ENCODE peak calls at places on chromosomes 13 and 19, in six cellular contexts. D, L, P, Q, F and E are unnamed samples.

GRCh38 chr13:107266657-107267056 is 698.7 kb upstream of the ARGLU1 start:
- DNase-seq in D (no peak), L (no peak), P (no peak), Q (no peak), F (no peak), E (no peak)

GRCh38 chr13:112510002-112510780 is 77.8 kb downstream of the TUBGCP3 start:
- DNase-seq in D (no peak), L (no peak), P (no peak), Q (no peak), F (peak), E (peak)

GRCh38 chr13:89721216-89721615 is 1626.3 kb upstream of the MIR17HG start:
- DNase-seq in D (no peak), L (no peak), P (no peak), Q (no peak), F (no peak), E (no peak)

GRCh38 chr13:97121894-97122293 is 100.2 kb upstream of the MBNL2 start:
- DNase-seq in D (no peak), L (no peak), P (no peak), Q (no peak), F (no peak), E (no peak)

GRCh38 chr19:57269515-57270250 is 10.6 kb upstream of the ZNF460 start:
- DNase-seq in D (no peak), L (no peak), P (no peak), Q (no peak), F (peak), E (no peak)

GRCh38 chr19:15779756-15780476 is 7.5 kb upstream of the OR10H5 start:
- DNase-seq in D (peak), L (peak), P (peak), Q (peak), F (no peak), E (peak)

GRCh38 chr19:28980236-28980868 is 232.6 kb downstream of the UQCRFS1 start:
- DNase-seq in D (no peak), L (no peak), P (no peak), Q (no peak), F (no peak), E (no peak)

GRCh38 chr13:55569082-55569481 is 1571.6 kb upstream of the PRR20A start:
- DNase-seq in D (no peak), L (no peak), P (no peak), Q (no peak), F (no peak), E (no peak)

GRCh38 chr19:55599468-55600335 is at the start of the genes FIZ1 and ZNF524:
- DNase-seq in D (peak), L (peak), P (peak), Q (peak), F (peak), E (peak)

GRCh38 chr13:51681037-51681678 is 96.9 kb downstream of the WDFY2 start:
- DNase-seq in D (no peak), L (no peak), P (no peak), Q (no peak), F (no peak), E (no peak)

GRCh38 chr13:51523082-51523518 is 61.2 kb upstream of the WDFY2 start:
- DNase-seq in D (no peak), L (no peak), P (peak), Q (no peak), F (peak), E (no peak)

GRCh38 chr13:29589234-29589633 is 6.3 kb downstream of the SLC7A1 start:
- DNase-seq in D (no peak), L (no peak), P (no peak), Q (no peak), F (no peak), E (no peak)

GRCh38 chr13:96191367-96191766 is 101.5 kb downstream of the HS6ST3 start:
- DNase-seq in D (no peak), L (no peak), P (no peak), Q (no peak), F (no peak), E (no peak)

GRCh38 chr19:30682576-30683536 is 310.7 kb downstream of the ZNF536 start:
- DNase-seq in D (peak), L (peak), P (peak), Q (peak), F (peak), E (peak)

GRCh38 chr13:99185606-99186005 is 15.0 kb upstream of the UBAC2 start:
- DNase-seq in D (no peak), L (no peak), P (no peak), Q (no peak), F (no peak), E (no peak)

GRCh38 chr13:26270707-26271106 is 16.8 kb downstream of the CDK8 start:
- DNase-seq in D (no peak), L (no peak), P (no peak), Q (no peak), F (no peak), E (no peak)

GRCh38 chr19:18789883-18790565 is 1.1 kb downstream of the COMP start:
- DNase-seq in D (no peak), L (no peak), P (no peak), Q (no peak), F (peak), E (peak)

GRCh38 chr13:93309886-93310520 is 83.4 kb downstream of the GPC6 start:
- DNase-seq in D (no peak), L (no peak), P (no peak), Q (no peak), F (no peak), E (no peak)

GRCh38 chr13:101408992-101409656 is 7.2 kb downstream of the NALCN start:
- DNase-seq in D (no peak), L (no peak), P (no peak), Q (no peak), F (no peak), E (no peak)

GRCh38 chr13:44181938-44182337 is 191.7 kb upstream of the SERP2 start:
- DNase-seq in D (no peak), L (no peak), P (no peak), Q (no peak), F (no peak), E (no peak)

GRCh38 chr19:30028992-30029343 is 86.9 kb downstream of the URI1 start:
- DNase-seq in D (no peak), L (no peak), P (no peak), Q (no peak), F (no peak), E (no peak)

GRCh38 chr13:73825143-73825542 is 309.1 kb downstream of the KLF12 start:
- DNase-seq in D (no peak), L (no peak), P (no peak), Q (no peak), F (no peak), E (no peak)

GRCh38 chr13:113863511-113864302 is at the start of gene GAS6:
- DNase-seq in D (no peak), L (peak), P (peak), Q (peak), F (peak), E (peak)

GRCh38 chr19:4067396-4068057 is 828 bp upstream of the ZBTB7A start:
- DNase-seq in D (no peak), L (peak), P (no peak), Q (no peak), F (peak), E (peak)

GRCh38 chr19:43731854-43732253 is 16.0 kb downstream of the IRGC start:
- DNase-seq in D (no peak), L (no peak), P (no peak), Q (no peak), F (no peak), E (no peak)

GRCh38 chr13:105441406-105441805 is 1094.1 kb downstream of the EFNB2 start:
- DNase-seq in D (no peak), L (no peak), P (no peak), Q (no peak), F (no peak), E (no peak)

GRCh38 chr13:26568132-26568815 is 10.8 kb downstream of the WASF3 start:
- DNase-seq in D (no peak), L (no peak), P (no peak), Q (no peak), F (no peak), E (peak)

GRCh38 chr13:103895835-103896520 is 829.8 kb upstream of the SLC10A2 start:
- DNase-seq in D (no peak), L (no peak), P (no peak), Q (no peak), F (no peak), E (no peak)

GRCh38 chr13:60959427-60959826 is 456.2 kb downstream of the PCDH20 start:
- DNase-seq in D (no peak), L (no peak), P (no peak), Q (no peak), F (no peak), E (no peak)

GRCh38 chr19:31701146-31701545 is 351.9 kb upstream of the TSHZ3 start:
- DNase-seq in D (no peak), L (no peak), P (no peak), Q (no peak), F (no peak), E (no peak)

GRCh38 chr13:23688336-23688735 is 118.1 kb downstream of the TNFRSF19 start:
- DNase-seq in D (no peak), L (no peak), P (no peak), Q (no peak), F (no peak), E (no peak)

GRCh38 chr13:83765796-83766195 is 116.5 kb downstream of the SLITRK1 start:
- DNase-seq in D (no peak), L (no peak), P (no peak), Q (no peak), F (no peak), E (no peak)

GRCh38 chr19:46429999-46430398 is 1.3 kb upstream of the PNMA8C start:
- DNase-seq in D (no peak), L (no peak), P (no peak), Q (no peak), F (no peak), E (no peak)

GRCh38 chr19:57887195-57887941 is 1.5 kb downstream of the ZNF814 start:
- DNase-seq in D (no peak), L (no peak), P (peak), Q (no peak), F (no peak), E (no peak)

GRCh38 chr13:36919206-36919832 is 719 bp downstream of the SMAD9 start:
- DNase-seq in D (peak), L (no peak), P (peak), Q (peak), F (peak), E (peak)

GRCh38 chr13:31116224-31116623 is 45.5 kb downstream of the HSPH1 start:
- DNase-seq in D (no peak), L (no peak), P (no peak), Q (no peak), F (no peak), E (no peak)

GRCh38 chr19:11345122-11345752 is 831 bp downstream of the TMEM205 start:
- DNase-seq in D (no peak), L (no peak), P (no peak), Q (no peak), F (peak), E (no peak)

GRCh38 chr19:4371209-4371897 is 28.0 kb downstream of the MPND start:
- DNase-seq in D (no peak), L (no peak), P (no peak), Q (no peak), F (no peak), E (peak)

GRCh38 chr19:38264486-38265212 is at the start of gene SPINT2:
- DNase-seq in D (no peak), L (peak), P (no peak), Q (no peak), F (peak), E (no peak)

DNA sequence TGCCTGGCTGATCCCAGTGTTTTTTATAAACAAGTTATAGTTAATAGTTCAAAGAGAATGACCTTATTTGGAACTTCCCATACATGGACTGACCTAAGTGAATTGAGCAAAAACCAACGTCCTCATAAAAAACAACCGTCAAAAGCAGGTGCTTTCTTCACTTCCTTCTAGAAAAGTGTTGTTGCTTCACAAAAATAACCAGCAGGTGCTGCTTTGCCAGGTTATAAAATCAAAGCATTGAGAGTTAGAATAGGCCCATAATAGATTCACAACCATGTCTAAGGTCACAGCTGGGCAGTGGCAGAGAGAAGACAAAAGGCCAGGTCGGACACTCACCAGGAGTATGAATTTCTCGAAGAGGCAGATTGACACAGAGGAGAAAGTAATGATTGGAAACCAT is 9.5 kb downstream of the RUBCNL start:
- DNase-seq in D (no peak), L (no peak), P (no peak), Q (no peak), F (no peak), E (no peak)
- TF ChIP-seq EP300 in D (no peak), L (no peak), P (no peak), Q (no peak), F (no peak), E (no peak)

DNA sequence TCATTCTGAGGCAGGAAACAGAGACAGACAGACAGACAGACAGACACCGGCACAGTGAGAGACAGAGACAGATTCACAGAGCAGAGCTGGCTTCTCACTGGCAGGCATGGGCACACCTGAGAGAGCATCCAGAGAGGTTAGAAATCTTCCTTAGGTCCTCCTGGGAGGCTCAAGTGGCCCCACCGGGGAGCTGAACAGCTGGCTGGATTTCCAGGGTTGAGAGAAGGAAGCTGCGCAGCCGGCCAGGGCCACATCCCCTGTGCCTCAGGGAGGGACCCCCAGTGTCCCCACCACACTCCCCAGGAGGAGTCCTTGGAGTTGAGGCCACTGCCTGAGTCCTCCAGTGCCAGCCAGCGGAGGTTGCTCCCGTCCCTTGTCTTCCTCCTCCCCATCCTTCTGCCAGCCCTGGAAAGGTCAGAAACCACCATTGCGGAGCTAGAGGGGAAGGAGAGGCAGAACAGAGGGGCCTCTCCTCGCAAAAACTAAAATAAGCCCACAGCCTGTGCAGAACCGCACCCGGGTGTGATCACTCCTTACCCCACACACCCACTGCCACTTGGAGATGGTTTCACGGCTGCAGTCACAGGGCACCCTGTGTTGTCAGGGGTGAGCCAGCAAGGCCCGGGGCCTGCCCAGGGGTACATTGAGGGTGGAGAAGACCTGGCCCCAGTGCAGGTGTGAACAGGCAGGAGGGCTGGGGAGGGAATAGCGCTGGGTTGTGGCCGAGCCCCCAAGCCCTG is 4.2 kb downstream of the FFAR3 start:
- DNase-seq in D (no peak), L (no peak), P (no peak), Q (peak), F (no peak), E (peak)
- TF ChIP-seq POLR2AphosphoS5 in D (no peak), L (no peak), P (no peak), Q (no peak), F (no peak), E (no peak)

GRCh38 chr19:17214531-17215124 is 529 bp upstream of the USE1 start:
- DNase-seq in D (no peak), L (no peak), P (no peak), Q (no peak), F (peak), E (no peak)
- TF ChIP-seq EP300 in D (no peak), L (no peak), P (no peak), Q (no peak), F (no peak), E (no peak)

GRCh38 chr19:50427318-50427925 is 5.3 kb upstream of the MYBPC2 start:
- DNase-seq in D (no peak), L (no peak), P (no peak), Q (no peak), F (no peak), E (no peak)

GRCh38 chr19:50430888-50431342 is 1.8 kb upstream of the MYBPC2 start:
- DNase-seq in D (no peak), L (no peak), P (no peak), Q (no peak), F (no peak), E (no peak)

GRCh38 chr19:50425581-50425980 is 6.8 kb downstream of the SPIB start:
- DNase-seq in D (no peak), L (no peak), P (no peak), Q (no peak), F (no peak), E (no peak)

GRCh38 chr19:50428768-50429463 is 3.8 kb upstream of the MYBPC2 start:
- DNase-seq in D (no peak), L (no peak), P (no peak), Q (no peak), F (no peak), E (no peak)

DNA sequence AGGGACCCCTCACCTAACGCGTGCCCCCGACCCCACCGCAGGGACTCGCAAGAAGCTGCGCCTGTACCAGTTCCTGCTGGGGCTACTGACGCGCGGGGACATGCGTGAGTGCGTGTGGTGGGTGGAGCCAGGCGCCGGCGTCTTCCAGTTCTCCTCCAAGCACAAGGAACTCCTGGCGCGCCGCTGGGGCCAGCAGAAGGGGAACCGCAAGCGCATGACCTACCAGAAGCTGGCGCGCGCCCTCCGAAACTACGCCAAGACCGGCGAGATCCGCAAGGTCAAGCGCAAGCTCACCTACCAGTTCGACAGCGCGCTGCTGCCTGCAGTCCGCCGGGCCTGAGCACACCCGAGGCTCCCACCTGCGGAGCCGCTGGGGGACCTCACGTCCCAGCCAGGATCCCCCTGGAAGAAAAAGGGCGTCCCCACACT is 4.7 kb upstream of the MYBPC2 start:
- DNase-seq in D (peak), L (peak), P (peak), Q (peak), F (no peak), E (peak)
- TF ChIP-seq POLR2AphosphoS5 in D (peak), L (no peak), P (peak), Q (peak), F (no peak), E (peak)